ENCODE peak calls at places on chromosomes 16 and 17, in four cellular contexts. J is left ventricle myocardium inferior, K is upper lobe of right lung, N is pancreas. O is an unnamed sample.

GRCh38 chr16:16075463-16076399 is 126.3 kb downstream of the ABCC1 start:
- DNase-seq in J (peak; percentile 47), K (peak; percentile 82), N (no peak), O (no peak)

GRCh38 chr17:63435681-63436522 is 10.2 kb downstream of the CYB561 start:
- DNase-seq in J (no peak), K (peak; percentile 77), N (peak; percentile 75), O (no peak)

GRCh38 chr16:81815429-81815766 is 36.3 kb downstream of the PLCG2 start:
- DNase-seq in J (no peak), K (no peak), N (no peak), O (no peak)

GRCh38 chr17:66540131-66540781 is 237.8 kb downstream of the PRKCA start:
- DNase-seq in J (peak; percentile 35), K (no peak), N (no peak), O (peak; percentile 87)

GRCh38 chr17:17351901-17352781 is 49.0 kb downstream of the NT5M start:
- DNase-seq in J (peak; percentile 49), K (peak; percentile 65), N (no peak), O (peak; percentile 40)

GRCh38 chr16:583470-583814 is 6.4 kb upstream of the RAB40C start:
- DNase-seq in J (no peak), K (no peak), N (no peak), O (no peak)

GRCh38 chr17:43834106-43834505 is 1.2 kb upstream of the MPP3 start:
- DNase-seq in J (no peak), K (no peak), N (no peak), O (no peak)

GRCh38 chr16:78515421-78515820 is 416.0 kb downstream of the WWOX start:
- DNase-seq in J (no peak), K (no peak), N (no peak), O (no peak)

GRCh38 chr16:67542464-67542863 is 13.8 kb downstream of the RIPOR1 start:
- DNase-seq in J (no peak), K (peak; percentile 62), N (no peak), O (no peak)

GRCh38 chr17:30238387-30239088 is 3.0 kb upstream of the SLC6A4 start:
- DNase-seq in J (no peak), K (peak; percentile 72), N (no peak), O (no peak)

GRCh38 chr16:82651921-82652601 is 25.3 kb downstream of the CDH13 start:
- DNase-seq in J (no peak), K (no peak), N (no peak), O (no peak)

GRCh38 chr16:20175358-20175757 is 101.7 kb upstream of the GPR139 start:
- DNase-seq in J (no peak), K (no peak), N (no peak), O (no peak)

GRCh38 chr16:59192551-59193199 is 458.6 kb upstream of the GOT2 start:
- DNase-seq in J (no peak), K (no peak), N (no peak), O (no peak)

GRCh38 chr16:12235110-12235509 is 258.6 kb downstream of the SNX29 start:
- DNase-seq in J (no peak), K (no peak), N (no peak), O (no peak)

GRCh38 chr16:373020-373598 is 2.8 kb upstream of the MRPL28 start:
- DNase-seq in J (no peak), K (no peak), N (peak; percentile 29), O (no peak)

GRCh38 chr16:22296225-22297113 is 740 bp upstream of the POLR3E start:
- DNase-seq in J (no peak), K (no peak), N (no peak), O (no peak)

GRCh38 chr17:82767041-82767754 is 15.3 kb downstream of the TBCD start:
- DNase-seq in J (no peak), K (no peak), N (no peak), O (peak; percentile 7)

GRCh38 chr17:7263071-7263800 is 958 bp upstream of the CLDN7 start:
- DNase-seq in J (no peak), K (peak; percentile 88), N (peak; percentile 79), O (no peak)
- H3K27me3 ChIP-seq in J (peaks cover 76% of the 10 kb centered on the region), K (peaks cover 4% of the 10 kb centered on the region), N (no peaks in the 10 kb centered on the region), O (peaks cover 56% of the 10 kb centered on the region)

GRCh38 chr16:75038036-75038959 is 39.5 kb downstream of the ZNRF1 start:
- DNase-seq in J (no peak), K (no peak), N (no peak), O (no peak)
- TF ChIP-seq CTCF in J (no peak), K (no peak), N (no peak), O (no peak)

GRCh38 chr17:32143525-32143865 is 1.2 kb downstream of the RHOT1 start:
- DNase-seq in J (no peak), K (no peak), N (no peak), O (no peak)
- H3K4me3 ChIP-seq in J (peak overlapping the region; percentile 93), K (peak overlapping the region; percentile 91), N (peak overlapping the region; percentile 63), O (peak overlapping the region; percentile 75)

DNA sequence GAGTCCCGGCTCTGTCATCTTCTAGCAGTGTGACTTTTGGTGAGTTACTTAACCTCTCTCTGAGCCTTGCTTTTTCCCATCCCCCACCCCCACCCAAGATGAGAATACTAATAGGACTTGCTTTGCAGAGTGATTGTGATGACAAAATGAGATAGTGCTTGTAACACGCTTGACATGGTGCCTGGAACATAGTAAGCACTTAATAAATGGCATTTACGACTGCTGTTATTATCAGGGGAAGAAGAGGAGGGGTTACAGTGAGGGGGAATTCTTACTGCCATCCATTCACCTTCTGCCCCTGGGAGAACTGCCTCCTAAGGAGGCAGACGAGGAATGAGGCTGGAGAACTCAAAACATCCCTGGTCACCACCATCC is 7.8 kb downstream of the DLX4 start:
- DNase-seq in J (no peak), K (no peak), N (no peak), O (no peak)
- H3K27me3 ChIP-seq in J (peaks cover 100% of the 10 kb centered on the region), K (peaks cover 49% of the 10 kb centered on the region), N (peaks cover 12% of the 10 kb centered on the region), O (peaks cover 55% of the 10 kb centered on the region)

DNA sequence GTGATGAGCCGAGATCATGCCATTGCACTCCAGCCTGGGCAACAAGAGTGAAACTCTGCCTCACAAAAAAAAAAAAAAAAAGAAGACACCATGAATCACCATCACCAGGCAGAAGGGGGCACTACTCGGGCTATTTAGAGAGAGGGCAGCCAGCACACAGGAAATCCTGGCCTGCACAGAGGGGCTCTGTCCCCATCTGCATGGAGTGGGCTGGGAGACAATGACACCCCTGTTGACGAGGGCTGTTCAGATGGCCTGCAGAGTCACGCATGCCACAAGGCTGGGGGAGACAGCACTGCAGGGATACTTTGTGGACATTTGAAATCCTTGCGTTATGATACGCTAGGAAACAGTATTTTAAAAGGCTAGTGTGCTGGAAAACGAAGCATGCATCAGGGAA is 48.3 kb downstream of the CUEDC1 start:
- DNase-seq in J (no peak), K (no peak), N (no peak), O (peak; percentile 94)
- TF ChIP-seq CTCF in J (peak; percentile 12), K (no peak), N (no peak), O (peak; percentile 49)

GRCh38 chr17:78351449-78352006 is 8.3 kb downstream of the SOCS3 start:
- DNase-seq in J (peak; percentile 96), K (peak; percentile 96), N (peak; percentile 72), O (peak; percentile 94)
- H3K4me3 ChIP-seq in J (no peak overlapping the region), K (no peak overlapping the region), N (no peak overlapping the region), O (no peak overlapping the region)

GRCh38 chr17:77692571-77693161 is 265.8 kb upstream of the TNRC6C start:
- DNase-seq in J (no peak), K (peak; percentile 42), N (no peak), O (no peak)
- H3K27me3 ChIP-seq in J (peaks cover 46% of the 10 kb centered on the region), K (peaks cover 55% of the 10 kb centered on the region), N (peaks cover 8% of the 10 kb centered on the region), O (peaks cover 6% of the 10 kb centered on the region)

DNA sequence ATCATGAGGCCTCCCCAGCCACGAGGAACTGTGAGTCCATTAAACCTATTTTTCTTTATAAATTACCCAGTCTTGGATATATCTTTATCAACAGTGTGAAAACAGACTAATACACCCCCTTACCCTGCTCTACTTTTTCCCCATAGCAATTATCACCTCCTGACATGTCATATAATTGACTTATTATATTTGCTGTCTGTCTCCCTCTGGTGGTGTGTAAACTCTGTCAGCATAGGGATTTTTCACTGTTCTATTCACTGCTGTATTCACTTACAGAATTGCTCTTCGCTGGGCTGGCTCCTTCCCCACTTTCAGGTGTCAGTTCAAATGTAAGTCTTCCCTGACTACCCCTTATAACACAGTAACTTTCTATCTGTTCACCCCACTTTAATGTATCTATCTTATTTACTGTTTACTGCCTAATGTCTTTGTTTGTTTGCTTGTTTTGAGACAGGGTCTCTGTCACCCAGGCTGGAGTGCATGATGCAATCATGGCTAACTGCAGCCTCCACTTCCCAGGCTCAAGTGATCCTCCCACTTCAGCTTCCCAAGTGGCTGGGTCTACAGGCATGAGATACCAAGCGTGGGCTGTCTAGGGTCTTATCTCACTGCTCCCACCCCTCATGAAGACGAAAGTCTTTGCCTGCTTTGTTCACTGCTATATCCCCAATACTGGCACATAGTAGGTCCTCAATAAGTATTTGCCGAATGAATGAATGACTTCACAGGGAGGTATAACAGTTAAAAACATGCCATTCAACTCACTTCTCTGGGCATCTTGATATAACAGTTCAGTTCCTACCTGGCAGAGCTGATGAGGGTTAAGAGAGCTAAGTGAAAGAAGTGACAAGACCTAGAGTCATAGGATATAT is 52.4 kb upstream of the CDH3 start:
- DNase-seq in J (no peak), K (no peak), N (no peak), O (no peak)
- TF ChIP-seq CTCF in J (peak; percentile 11), K (peak; percentile 36), N (no peak), O (no peak)